ENCODE peak calls at places on chromosomes 2 and 18, in ten cellular contexts. G is HepG2, T is AG04450, S is HL-60, R is pancreas, U is psoas muscle, F is OCI-LY7, Y is brain microvascular endothelial cell, P is Peyer's patch, Z is transverse colon. H is an unnamed sample.

GRCh38 chr18:5628512-5629255 is 84.9 kb upstream of the EPB41L3 start:
- DNase-seq in G (no peak), Y (no peak), T (no peak), Z (peak), P (peak), U (peak), R (peak), S (no peak), F (no peak), H (peak)

GRCh38 chr2:217277646-217278048 is 417.8 kb upstream of the TNP1 start:
- DNase-seq in F (no peak), G (peak), R (no peak), U (no peak), Z (peak), T (peak), S (no peak), Y (peak), P (no peak), H (no peak)

GRCh38 chr2:25822190-25823117 is 55.8 kb downstream of the ASXL2 start:
- DNase-seq in Z (peak), Y (no peak), P (no peak), G (no peak), F (no peak), S (no peak), R (no peak), T (no peak), U (no peak), H (peak)

GRCh38 chr2:38797276-38797675 is 19.3 kb downstream of the GEMIN6 start:
- DNase-seq in T (no peak), G (no peak), R (no peak), Z (no peak), S (no peak), Y (no peak), F (no peak), U (no peak), P (no peak), H (no peak)

GRCh38 chr2:55901322-55901721 is 22.3 kb downstream of the EFEMP1 start:
- DNase-seq in F (no peak), U (no peak), S (no peak), T (no peak), R (no peak), Z (no peak), Y (no peak), P (no peak), G (no peak), H (no peak)

GRCh38 chr18:33469699-33470098 is 29.2 kb upstream of the CCDC178 start:
- DNase-seq in G (no peak), Z (no peak), U (no peak), P (no peak), Y (peak), R (no peak), S (no peak), F (no peak), T (no peak), H (no peak)

GRCh38 chr2:137975280-137976271 is 11.3 kb downstream of the HNMT start:
- DNase-seq in U (no peak), R (no peak), T (no peak), S (no peak), Y (no peak), F (no peak), P (no peak), G (peak), Z (no peak), H (no peak)

GRCh38 chr2:37802899-37803379 is 122.1 kb upstream of the RMDN2 start:
- DNase-seq in T (peak), G (no peak), F (no peak), R (no peak), P (no peak), U (no peak), Z (no peak), Y (peak), S (no peak), H (no peak)

GRCh38 chr18:55634545-55634944 is 46.6 kb upstream of the TCF4 start:
- DNase-seq in Y (peak), G (no peak), T (peak), S (peak), R (no peak), P (no peak), Z (no peak), F (no peak), U (no peak), H (no peak)

GRCh38 chr2:9422321-9423099 is 818 bp downstream of the ITGB1BP1 start:
- DNase-seq in F (peak), U (peak), R (peak), P (peak), Y (no peak), G (peak), T (no peak), Z (peak), S (peak), H (peak)

GRCh38 chr2:85431787-85432186 is 13.3 kb downstream of the SH2D6 start:
- DNase-seq in P (no peak), S (no peak), U (peak), G (no peak), Z (no peak), R (no peak), Y (no peak), T (no peak), F (no peak), H (no peak)

GRCh38 chr18:53153281-53153680 is 813.3 kb downstream of the DCC start:
- DNase-seq in T (no peak), G (peak), F (peak), U (no peak), S (no peak), P (no peak), Z (peak), Y (no peak), R (no peak), H (no peak)

GRCh38 chr18:64165906-64166305 is 17.0 kb upstream of the LINC00305 start:
- DNase-seq in S (no peak), Y (peak), R (no peak), T (no peak), Z (no peak), G (no peak), U (no peak), P (no peak), F (no peak), H (no peak)

GRCh38 chr2:99818842-99819241 is 323.5 kb downstream of the AFF3 start:
- DNase-seq in P (no peak), U (no peak), Z (no peak), F (peak), Y (no peak), R (no peak), S (no peak), G (peak), T (no peak), H (no peak)

GRCh38 chr18:2948038-2948437 is 64.9 kb downstream of the LPIN2 start:
- DNase-seq in S (no peak), F (no peak), Y (peak), U (no peak), P (no peak), G (peak), R (no peak), T (no peak), Z (no peak), H (no peak)

GRCh38 chr2:30204281-30204680 is 27.1 kb upstream of the LBH start:
- DNase-seq in R (no peak), G (no peak), Z (no peak), T (no peak), F (no peak), Y (no peak), S (no peak), U (no peak), P (no peak), H (no peak)

GRCh38 chr2:138234265-138234664 is 267.3 kb upstream of the SPOPL start:
- DNase-seq in P (no peak), Z (no peak), G (no peak), T (no peak), R (no peak), U (no peak), F (no peak), Y (no peak), S (no peak), H (no peak)

GRCh38 chr2:43070676-43071491 is 155.5 kb downstream of the ZFP36L2 start:
- DNase-seq in S (no peak), U (peak), G (peak), P (no peak), Z (peak), T (no peak), Y (no peak), F (no peak), R (no peak), H (peak)

GRCh38 chr2:188332619-188333018 is 40.9 kb downstream of the GULP1 start:
- DNase-seq in F (no peak), S (no peak), R (no peak), Y (no peak), P (no peak), Z (no peak), T (no peak), U (no peak), G (no peak), H (no peak)

GRCh38 chr2:235371018-235371417 is 122.8 kb upstream of the AGAP1 start:
- DNase-seq in Y (no peak), G (no peak), S (no peak), P (no peak), Z (no peak), F (no peak), R (no peak), T (no peak), U (no peak), H (no peak)

GRCh38 chr2:224729435-224729834 is 13.3 kb upstream of the CCDC195 start:
- DNase-seq in T (no peak), Y (no peak), F (no peak), Z (no peak), P (no peak), U (no peak), G (no peak), S (no peak), R (no peak), H (no peak)

GRCh38 chr2:28134857-28135256 is 244.3 kb downstream of the BABAM2 start:
- DNase-seq in T (no peak), R (no peak), Z (no peak), G (no peak), Y (no peak), U (no peak), P (no peak), S (no peak), F (no peak), H (no peak)

GRCh38 chr18:33751613-33752221 is 173.7 kb downstream of the ASXL3 start:
- DNase-seq in G (no peak), T (no peak), U (no peak), S (no peak), Y (no peak), R (no peak), P (no peak), Z (no peak), F (peak), H (no peak)

GRCh38 chr2:129499747-129500146 is 479.7 kb upstream of the RAB6C start:
- DNase-seq in R (no peak), G (no peak), Y (peak), P (no peak), S (no peak), F (no peak), T (no peak), U (no peak), Z (no peak), H (no peak)

GRCh38 chr2:195408811-195409210 is 248.2 kb upstream of the SLC39A10 start:
- DNase-seq in G (no peak), Z (no peak), U (no peak), R (no peak), S (no peak), Y (no peak), T (no peak), P (no peak), F (no peak), H (no peak)

GRCh38 chr18:22493940-22494339 is 76.2 kb upstream of the CTAGE1 start:
- DNase-seq in U (no peak), T (no peak), R (no peak), Z (no peak), G (no peak), F (no peak), Y (no peak), S (no peak), P (no peak), H (peak)

GRCh38 chr18:29892960-29893558 is 1149.5 kb downstream of the DSC3 start:
- DNase-seq in S (no peak), P (no peak), F (peak), U (no peak), Y (no peak), G (no peak), Z (no peak), R (no peak), T (no peak), H (no peak)

GRCh38 chr2:126950499-126950898 is 51.8 kb downstream of the TEX51 start:
- DNase-seq in P (no peak), U (no peak), S (no peak), T (no peak), Y (no peak), Z (no peak), R (no peak), G (no peak), F (no peak), H (no peak)

GRCh38 chr2:85318222-85319182 is 9.3 kb downstream of the TGOLN2 start:
- DNase-seq in R (no peak), Z (no peak), U (no peak), G (no peak), P (no peak), S (no peak), Y (peak), F (no peak), T (no peak), H (no peak)

GRCh38 chr2:235116885-235117492 is 165.2 kb downstream of the SH3BP4 start:
- DNase-seq in P (no peak), U (no peak), F (peak), Z (no peak), S (no peak), G (peak), T (no peak), R (no peak), Y (no peak), H (no peak)

GRCh38 chr2:34912084-34912483 is 1313.0 kb upstream of the FAM98A start:
- DNase-seq in F (no peak), T (no peak), U (no peak), S (no peak), R (no peak), Y (no peak), G (no peak), P (no peak), Z (no peak), H (no peak)

GRCh38 chr2:240401308-240401707 is 34.2 kb upstream of the GPC1 start:
- DNase-seq in Y (no peak), S (no peak), T (no peak), U (no peak), R (no peak), P (peak), F (no peak), G (no peak), Z (no peak), H (no peak)

GRCh38 chr2:52431352-52431760 is 1336.2 kb upstream of the CHAC2 start:
- DNase-seq in Z (no peak), P (no peak), T (no peak), F (no peak), U (no peak), S (no peak), Y (no peak), R (no peak), G (no peak), H (no peak)

GRCh38 chr18:37874721-37875120 is 309.1 kb upstream of the CELF4 start:
- DNase-seq in P (no peak), G (no peak), U (no peak), F (no peak), Z (no peak), S (no peak), T (no peak), Y (no peak), R (no peak), H (no peak)

GRCh38 chr2:174353004-174353403 is 18.2 kb downstream of the SP9 start:
- DNase-seq in S (no peak), Z (no peak), R (no peak), F (no peak), G (no peak), U (no peak), Y (no peak), P (no peak), T (no peak), H (no peak)
- TF ChIP-seq CTCF in S (no peak), Z (no peak), R (no peak), F (no peak), G (no peak), U (no peak), Y (no peak), P (no peak), T (no peak), H (no peak)

DNA sequence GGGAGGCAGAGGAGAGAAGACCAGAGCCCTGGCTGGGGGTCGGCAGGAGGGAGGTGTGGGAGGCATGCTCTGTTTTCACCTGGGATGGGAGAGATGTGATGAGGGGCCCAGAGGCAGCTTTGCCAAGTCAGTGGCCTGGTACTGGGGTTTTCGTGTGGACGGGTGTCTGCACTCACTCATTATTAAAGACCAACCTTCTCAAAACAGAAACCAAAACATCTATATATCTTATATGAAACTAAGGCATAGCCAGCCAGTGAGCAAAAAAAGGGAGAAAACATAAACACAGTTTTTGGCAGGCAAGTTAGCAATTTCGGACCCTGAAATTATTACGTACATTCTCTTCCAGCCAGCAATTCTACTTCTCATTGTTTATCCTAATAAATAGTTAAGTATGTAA is 181.1 kb upstream of the SMAD2 start:
- DNase-seq in Z (no peak), T (no peak), Y (no peak), S (no peak), U (no peak), G (no peak), P (no peak), R (no peak), F (no peak), H (no peak)
- H3K4me3 ChIP-seq in Z (no peak), T (no peak), Y (no peak), S (no peak), U (no peak), G (no peak), P (no peak), R (no peak), F (no peak), H (no peak)

GRCh38 chr2:191166756-191167445 is 16.1 kb upstream of the STAT4 start:
- DNase-seq in R (no peak), G (no peak), F (no peak), T (no peak), P (no peak), Z (no peak), U (no peak), S (no peak), Y (no peak), H (no peak)
- H3K27ac ChIP-seq in R (peak), G (no peak), F (no peak), T (peak), P (no peak), Z (peak), U (peak), S (no peak), Y (no peak), H (peak)

GRCh38 chr2:237701859-237702370 is 74.5 kb downstream of the LRRFIP1 start:
- DNase-seq in S (no peak), U (no peak), Y (no peak), F (no peak), R (no peak), T (no peak), P (no peak), Z (no peak), G (no peak), H (no peak)

GRCh38 chr2:237704476-237705224 is 77.3 kb downstream of the LRRFIP1 start:
- DNase-seq in G (no peak), U (no peak), T (no peak), P (no peak), R (no peak), F (no peak), Y (no peak), S (no peak), Z (no peak), H (no peak)

GRCh38 chr2:237700583-237701032 is 73.2 kb downstream of the LRRFIP1 start:
- DNase-seq in S (no peak), T (no peak), P (no peak), F (peak), Z (peak), Y (peak), U (peak), G (no peak), R (no peak), H (peak)

GRCh38 chr2:237701033-237701858 is 73.9 kb downstream of the LRRFIP1 start:
- DNase-seq in S (no peak), T (no peak), R (no peak), P (no peak), Z (no peak), Y (no peak), F (no peak), U (no peak), G (no peak), H (no peak)

DNA sequence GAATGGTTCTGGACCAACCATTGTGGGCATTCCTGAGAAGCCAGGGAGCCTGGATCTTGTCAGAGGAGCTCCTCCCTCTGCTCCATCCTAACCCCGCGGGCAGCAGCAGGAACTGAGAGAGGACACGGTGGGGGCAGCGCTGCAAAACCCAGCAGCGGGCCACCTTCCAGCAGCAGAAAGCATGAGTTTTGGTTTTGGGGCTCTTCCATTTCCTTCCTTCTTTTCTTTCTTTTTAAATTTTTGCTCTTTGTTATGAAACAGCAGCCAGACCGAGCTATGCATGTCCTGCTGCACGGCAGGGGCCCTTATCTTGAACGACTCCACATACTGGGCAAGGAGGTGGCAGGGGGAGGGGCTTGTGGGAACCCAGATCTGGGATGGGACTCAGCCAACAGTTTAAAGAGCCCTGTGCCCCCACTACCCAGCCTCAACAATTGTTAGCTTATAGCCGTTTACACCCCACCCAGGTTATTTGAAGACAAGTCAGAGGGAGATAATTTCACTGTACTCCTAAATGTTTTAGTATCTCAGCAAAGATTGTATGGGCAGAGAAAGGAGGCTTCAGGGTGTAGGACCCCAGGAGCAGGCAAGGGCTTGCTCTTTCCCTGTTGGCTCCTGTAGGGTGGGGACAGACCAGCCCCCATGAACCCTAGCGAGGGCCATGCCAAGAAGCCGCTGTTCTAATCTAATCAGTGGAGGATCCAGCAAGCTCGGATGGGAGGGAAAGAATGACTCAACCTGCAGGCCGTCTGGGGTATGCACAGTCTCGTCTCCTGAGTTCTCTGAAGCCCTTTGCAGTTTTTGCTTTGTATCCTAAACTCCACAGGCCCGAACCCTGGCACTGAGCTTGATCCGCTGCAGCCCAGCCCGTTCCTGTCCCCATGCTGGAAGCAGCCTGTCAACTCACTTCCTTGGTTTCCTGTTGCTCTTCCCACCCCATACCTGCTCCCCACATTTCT is 75.3 kb downstream of the LRRFIP1 start:
- DNase-seq in R (no peak), F (no peak), G (no peak), P (no peak), U (peak), Z (peak), Y (peak), T (no peak), S (no peak), H (peak)
- TF ChIP-seq CTCF in R (no peak), F (no peak), G (no peak), P (no peak), U (no peak), Z (no peak), Y (no peak), T (peak), S (no peak), H (no peak)

H was measured in heart right ventricle.